ENCODE peak calls at places on chromosomes 5 and 9, in eight cellular contexts. N is DMS 273 treated with DMSO at 0.1 percent for 48 hours; V is SIG-M5; J is adipocyte; A is fibroblast of lung; E is NCI-H460; C is naive thymus-derived CD8-positive, alpha-beta T cell; F is HuH-7.5. O is an unnamed sample.

GRCh38 chr5:74433255-74434123 is 207.0 kb downstream of the ENC1 start:
- DNase-seq in J (no peak), N (no peak), F (no peak), A (peak), V (no peak), E (no peak), C (no peak), O (peak)

GRCh38 chr5:73793911-73794310 is 167.9 kb downstream of the ARHGEF28 start:
- DNase-seq in C (no peak), J (no peak), F (no peak), E (no peak), V (no peak), N (no peak), A (peak), O (no peak)

GRCh38 chr9:103397868-103398600 is 402.9 kb downstream of the CYLC2 start:
- DNase-seq in C (no peak), J (peak), A (peak), E (peak), V (no peak), N (no peak), F (peak), O (peak)

GRCh38 chr9:128916204-128916603 is 4.6 kb upstream of the PHYHD1 start:
- DNase-seq in E (no peak), A (no peak), N (no peak), V (no peak), J (no peak), F (no peak), C (no peak), O (peak)

GRCh38 chr9:126793686-126794417 is 11.0 kb upstream of the ZBTB43 start:
- DNase-seq in E (no peak), C (no peak), N (no peak), F (no peak), A (no peak), J (no peak), V (no peak), O (no peak)

GRCh38 chr5:172858990-172859811 is 25.1 kb downstream of the ERGIC1 start:
- DNase-seq in V (no peak), N (no peak), J (peak), E (no peak), F (peak), C (no peak), A (peak), O (peak)

GRCh38 chr5:66637994-66638393 is 41.8 kb downstream of the MAST4 start:
- DNase-seq in J (no peak), E (no peak), A (no peak), F (no peak), C (no peak), N (no peak), V (no peak), O (no peak)

GRCh38 chr5:175654807-175655206 is 3.1 kb upstream of the HRH2 start:
- DNase-seq in J (no peak), N (no peak), E (no peak), V (peak), A (no peak), F (no peak), C (no peak), O (no peak)

GRCh38 chr5:87298687-87299362 is 31.1 kb downstream of the RASA1 start:
- DNase-seq in N (no peak), A (peak), J (no peak), V (no peak), F (no peak), E (no peak), C (no peak), O (no peak)

GRCh38 chr5:145246961-145247744 is 588.0 kb downstream of the PRELID2 start:
- DNase-seq in J (peak), N (no peak), A (peak), E (no peak), F (no peak), V (no peak), C (no peak), O (peak)

GRCh38 chr5:6377582-6378127 is 692 bp downstream of the MED10 start:
- DNase-seq in E (no peak), F (no peak), C (no peak), V (no peak), N (no peak), J (no peak), A (no peak), O (peak)

GRCh38 chr5:73137575-73138530 is 17.5 kb downstream of the TMEM171 start:
- DNase-seq in V (no peak), A (no peak), N (no peak), E (no peak), C (no peak), J (no peak), F (no peak), O (no peak)

GRCh38 chr9:90915693-90916092 is 114.1 kb downstream of the SYK start:
- DNase-seq in A (no peak), F (peak), C (no peak), N (no peak), J (peak), V (no peak), E (peak), O (peak)

GRCh38 chr9:129285979-129286772 is 108.1 kb upstream of the IER5L start:
- DNase-seq in E (no peak), F (no peak), J (no peak), N (no peak), A (no peak), C (no peak), V (no peak), O (no peak)

GRCh38 chr9:114112778-114113585 is 13.9 kb upstream of the KIF12 start:
- DNase-seq in V (no peak), F (no peak), A (peak), E (no peak), C (no peak), N (no peak), J (no peak), O (peak)

GRCh38 chr5:119966028-119966427 is 336.7 kb downstream of the FAM170A start:
- DNase-seq in N (no peak), F (no peak), J (peak), C (no peak), E (no peak), A (no peak), V (no peak), O (peak)

GRCh38 chr5:179438041-179438441 is 92.8 kb upstream of the ADAMTS2 start:
- DNase-seq in F (no peak), J (no peak), C (no peak), E (no peak), N (peak), V (no peak), A (no peak), O (no peak)

GRCh38 chr5:109167586-109167985 is 242.2 kb downstream of the PJA2 start:
- DNase-seq in F (no peak), N (no peak), C (no peak), V (no peak), J (no peak), A (no peak), E (no peak), O (no peak)

O was measured in GM23248.